ENCODE peak calls at places on chromosomes 7 and 10, in four cellular contexts. D, H, O and S are unnamed samples.

GRCh38 chr7:76383089-76383944 is 24.5 kb upstream of the YWHAG start:
- DNase-seq in H (peak; percentile 81), D (peak; percentile 57), O (no peak), S (no peak)

GRCh38 chr7:72405389-72405788 is 6.7 kb downstream of the CALN1 start:
- DNase-seq in H (no peak), O (no peak), D (no peak), S (peak; percentile 12)

GRCh38 chr7:24417526-24418120 is 133.6 kb downstream of the NPY start:
- DNase-seq in O (no peak), D (no peak), H (no peak), S (no peak)

GRCh38 chr7:124390301-124390700 is 357.4 kb upstream of the TMEM229A start:
- DNase-seq in O (no peak), H (no peak), D (no peak), S (no peak)

GRCh38 chr10:44930904-44931620 is 19.9 kb downstream of the TMEM72 start:
- DNase-seq in H (no peak), D (no peak), O (no peak), S (no peak)

GRCh38 chr10:89553064-89553734 is 17.8 kb upstream of the SLC16A12 start:
- DNase-seq in D (peak; percentile 41), O (peak; percentile 32), H (peak; percentile 82), S (no peak)

GRCh38 chr7:86667732-86668131 is 24.0 kb downstream of the GRM3 start:
- DNase-seq in D (no peak), H (peak; percentile 1), O (no peak), S (no peak)

GRCh38 chr7:111255576-111255975 is 164.6 kb downstream of the LRRN3 start:
- DNase-seq in O (no peak), H (no peak), D (no peak), S (no peak)

GRCh38 chr7:140196361-140197217 is 19.8 kb upstream of the KDM7A start:
- DNase-seq in D (no peak), H (no peak), O (no peak), S (no peak)

GRCh38 chr7:147015999-147016398 is 899.4 kb downstream of the CNTNAP2 start:
- DNase-seq in H (no peak), D (no peak), O (no peak), S (no peak)
- TF ChIP-seq REST in H (no peak), D (no peak), O (no peak), S (no peak)

DNA sequence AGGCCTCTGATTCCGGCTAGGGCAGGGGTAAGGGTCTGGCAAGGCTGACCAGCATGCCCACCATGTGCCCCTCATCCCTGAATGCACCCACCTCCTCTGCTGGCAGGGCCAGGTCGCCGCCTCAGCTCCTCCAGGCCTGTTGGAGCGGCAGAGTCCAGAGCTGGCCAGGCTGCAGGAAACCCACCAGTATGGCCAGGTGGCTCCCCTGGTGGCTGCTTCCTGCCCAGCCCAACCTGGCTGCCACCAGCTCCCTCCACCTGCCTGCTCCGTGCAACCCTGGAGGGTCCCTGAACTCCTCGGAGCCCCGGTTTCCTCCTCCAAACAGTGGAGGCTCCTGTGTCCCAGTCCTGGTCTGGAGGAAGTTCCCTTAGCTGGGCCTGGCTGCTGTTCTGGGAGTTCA is 39.6 kb downstream of the MICALL2 start:
- DNase-seq in O (no peak), H (no peak), D (no peak), S (no peak)
- TF ChIP-seq CTCF in O (no peak), H (peak; percentile 25), D (no peak), S (no peak)

GRCh38 chr7:22060197-22060596 is 114.5 kb upstream of the CDCA7L start:
- DNase-seq in H (no peak), D (no peak), O (no peak), S (no peak)
- TF ChIP-seq REST in H (no peak), D (no peak), O (no peak), S (no peak)

GRCh38 chr10:15865304-15865703 is 5.0 kb upstream of the MINDY3 start:
- DNase-seq in H (no peak), O (no peak), D (no peak), S (no peak)

GRCh38 chr10:15864419-15864818 is 4.1 kb upstream of the MINDY3 start:
- DNase-seq in H (no peak), O (no peak), D (no peak), S (no peak)

GRCh38 chr10:15860692-15861201 is 440 bp upstream of the MINDY3 start:
- DNase-seq in H (no peak), O (no peak), D (no peak), S (no peak)

GRCh38 chr10:15863323-15863722 is 3.0 kb upstream of the MINDY3 start:
- DNase-seq in H (no peak), D (no peak), O (no peak), S (no peak)

DNA sequence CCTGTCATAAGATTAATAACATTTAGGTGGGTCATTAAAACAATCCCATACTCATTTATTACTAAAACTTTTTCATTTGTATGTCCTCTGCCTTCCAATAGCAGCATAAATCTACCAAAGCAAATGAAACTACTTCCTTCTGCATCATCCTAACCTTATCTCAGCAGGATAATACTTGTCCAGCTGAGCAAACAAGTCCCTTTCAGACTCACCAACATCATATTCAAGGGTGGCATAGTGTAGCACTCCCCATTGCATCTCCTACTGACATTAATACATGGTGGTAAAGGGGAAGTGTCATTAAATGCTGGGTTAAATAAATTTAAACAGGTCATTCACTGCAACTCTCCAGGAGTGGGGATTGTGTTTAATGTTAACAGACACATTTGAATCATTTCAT is 3.4 kb upstream of the MINDY3 start:
- DNase-seq in H (no peak), O (no peak), D (no peak), S (no peak)
- TF ChIP-seq CTCF in H (no peak), O (no peak), D (no peak), S (no peak)

GRCh38 chr7:128900237-128900636 is 10.3 kb downstream of the KCP start:
- DNase-seq in H (no peak), D (no peak), O (no peak), S (no peak)
- TF ChIP-seq REST in H (no peak), D (no peak), O (no peak), S (no peak)